ENCODE peak calls at places on chromosomes 12 and 14, in four cellular contexts. One of them, this sample, is unnamed.

GRCh38 chr12:76685246-76685678 is 78.7 kb upstream of the ZDHHC17 start:
- DNase-seq in IMR-90: peak; percentile 55
- DNase-seq in NCI-H2171 treated with DMSO at 0.1 percent for 48 hours: no peak
- DNase-seq in ACHN: no peak
- DNase-seq in this sample: no peak

GRCh38 chr14:59217011-59217410 is 28.5 kb downstream of the DAAM1 start:
- DNase-seq in IMR-90: no peak
- DNase-seq in NCI-H2171 treated with DMSO at 0.1 percent for 48 hours: no peak
- DNase-seq in ACHN: no peak
- DNase-seq in this sample: no peak

GRCh38 chr12:7130791-7131501 is 775 bp downstream of the CLSTN3 start:
- DNase-seq in IMR-90: peak; percentile 52
- DNase-seq in NCI-H2171 treated with DMSO at 0.1 percent for 48 hours: peak; percentile 93
- DNase-seq in ACHN: peak; percentile 71
- DNase-seq in this sample: peak; percentile 42

GRCh38 chr12:109716092-109716479 is 2.5 kb downstream of the FAM222A start:
- DNase-seq in IMR-90: no peak
- DNase-seq in NCI-H2171 treated with DMSO at 0.1 percent for 48 hours: peak; percentile 41
- DNase-seq in ACHN: no peak
- DNase-seq in this sample: no peak

GRCh38 chr14:95504135-95505029 is 12.1 kb downstream of the SYNE3 start:
- DNase-seq in IMR-90: peak; percentile 88
- DNase-seq in NCI-H2171 treated with DMSO at 0.1 percent for 48 hours: no peak
- DNase-seq in ACHN: no peak
- DNase-seq in this sample: peak; percentile 84

GRCh38 chr14:65676361-65677014 is 264.0 kb downstream of the FUT8 start:
- DNase-seq in IMR-90: peak; percentile 3
- DNase-seq in NCI-H2171 treated with DMSO at 0.1 percent for 48 hours: no peak
- DNase-seq in ACHN: no peak
- DNase-seq in this sample: no peak

GRCh38 chr12:30823140-30823669 is 68.5 kb upstream of the CAPRIN2 start:
- DNase-seq in IMR-90: no peak
- DNase-seq in NCI-H2171 treated with DMSO at 0.1 percent for 48 hours: no peak
- DNase-seq in ACHN: no peak
- DNase-seq in this sample: peak; percentile 32

GRCh38 chr12:3272958-3273357 is 195.8 kb downstream of the TSPAN9 start:
- DNase-seq in IMR-90: no peak
- DNase-seq in NCI-H2171 treated with DMSO at 0.1 percent for 48 hours: no peak
- DNase-seq in ACHN: no peak
- DNase-seq in this sample: no peak

GRCh38 chr12:25835385-25835784 is 123.1 kb upstream of the RASSF8 start:
- DNase-seq in IMR-90: no peak
- DNase-seq in NCI-H2171 treated with DMSO at 0.1 percent for 48 hours: no peak
- DNase-seq in ACHN: no peak
- DNase-seq in this sample: no peak

GRCh38 chr14:68444449-68445168 is 348.3 kb downstream of the ZFP36L1 start:
- DNase-seq in IMR-90: peak; percentile 46
- DNase-seq in NCI-H2171 treated with DMSO at 0.1 percent for 48 hours: no peak
- DNase-seq in ACHN: peak; percentile 50
- DNase-seq in this sample: peak; percentile 70

GRCh38 chr12:111413442-111414086 is 7.8 kb downstream of the SH2B3 start:
- DNase-seq in IMR-90: peak; percentile 77
- DNase-seq in NCI-H2171 treated with DMSO at 0.1 percent for 48 hours: no peak
- DNase-seq in ACHN: peak; percentile 79
- DNase-seq in this sample: peak; percentile 92

GRCh38 chr12:1851126-1851791 is 30.9 kb downstream of the LRTM2 start:
- DNase-seq in IMR-90: peak; percentile 56
- DNase-seq in NCI-H2171 treated with DMSO at 0.1 percent for 48 hours: peak; percentile 68
- DNase-seq in ACHN: no peak
- DNase-seq in this sample: peak; percentile 78

GRCh38 chr14:78142994-78143393 is 27.2 kb upstream of the NRXN3 start:
- DNase-seq in IMR-90: no peak
- DNase-seq in NCI-H2171 treated with DMSO at 0.1 percent for 48 hours: no peak
- DNase-seq in ACHN: no peak
- DNase-seq in this sample: peak; percentile 21

GRCh38 chr12:262817-263216 is at the start of gene SLC6A13:
- DNase-seq in IMR-90: no peak
- DNase-seq in NCI-H2171 treated with DMSO at 0.1 percent for 48 hours: no peak
- DNase-seq in ACHN: peak; percentile 75
- DNase-seq in this sample: no peak

GRCh38 chr12:2959194-2959507 is at the start of gene TEAD4:
- DNase-seq in IMR-90: peak; percentile 74
- DNase-seq in NCI-H2171 treated with DMSO at 0.1 percent for 48 hours: peak; percentile 71
- DNase-seq in ACHN: peak; percentile 97
- DNase-seq in this sample: peak; percentile 52

GRCh38 chr12:101592448-101592847 is 2.3 kb upstream of the MYBPC1 start:
- DNase-seq in IMR-90: no peak
- DNase-seq in NCI-H2171 treated with DMSO at 0.1 percent for 48 hours: no peak
- DNase-seq in ACHN: no peak
- DNase-seq in this sample: no peak

GRCh38 chr12:29149691-29150382 is 759 bp downstream of the FAR2 start:
- DNase-seq in IMR-90: no peak
- DNase-seq in NCI-H2171 treated with DMSO at 0.1 percent for 48 hours: peak; percentile 74
- DNase-seq in ACHN: no peak
- DNase-seq in this sample: no peak

GRCh38 chr12:70919597-70920035 is 922 bp downstream of the PTPRR start:
- DNase-seq in IMR-90: no peak
- DNase-seq in NCI-H2171 treated with DMSO at 0.1 percent for 48 hours: no peak
- DNase-seq in ACHN: peak; percentile 37
- DNase-seq in this sample: peak; percentile 28

GRCh38 chr14:61406670-61407069 is 85.3 kb downstream of the PRKCH start:
- DNase-seq in IMR-90: no peak
- DNase-seq in NCI-H2171 treated with DMSO at 0.1 percent for 48 hours: no peak
- DNase-seq in ACHN: no peak
- DNase-seq in this sample: no peak

GRCh38 chr14:73008501-73008900 is 18.4 kb downstream of the ZFYVE1 start:
- DNase-seq in IMR-90: peak; percentile 88
- DNase-seq in NCI-H2171 treated with DMSO at 0.1 percent for 48 hours: peak; percentile 15
- DNase-seq in ACHN: no peak
- DNase-seq in this sample: peak; percentile 61

GRCh38 chr12:111426341-111427185 is 20.8 kb downstream of the SH2B3 start:
- DNase-seq in IMR-90: peak; percentile 50
- DNase-seq in NCI-H2171 treated with DMSO at 0.1 percent for 48 hours: no peak
- DNase-seq in ACHN: no peak
- DNase-seq in this sample: peak; percentile 49

GRCh38 chr14:50109342-50109741 is 7.0 kb downstream of the VCPKMT start:
- DNase-seq in IMR-90: peak; percentile 35
- DNase-seq in NCI-H2171 treated with DMSO at 0.1 percent for 48 hours: peak; percentile 39
- DNase-seq in ACHN: peak; percentile 37
- DNase-seq in this sample: peak; percentile 37

GRCh38 chr14:94640721-94641631 is 28.8 kb downstream of the SERPINA3 start:
- DNase-seq in IMR-90: no peak
- DNase-seq in NCI-H2171 treated with DMSO at 0.1 percent for 48 hours: no peak
- DNase-seq in ACHN: no peak
- DNase-seq in this sample: no peak

GRCh38 chr14:69808919-69809808 is 12.1 kb upstream of the SLC10A1 start:
- DNase-seq in IMR-90: no peak
- DNase-seq in NCI-H2171 treated with DMSO at 0.1 percent for 48 hours: no peak
- DNase-seq in ACHN: no peak
- DNase-seq in this sample: no peak

GRCh38 chr14:42378274-42378673 is 771.6 kb downstream of the LRFN5 start:
- DNase-seq in IMR-90: no peak
- DNase-seq in NCI-H2171 treated with DMSO at 0.1 percent for 48 hours: no peak
- DNase-seq in ACHN: no peak
- DNase-seq in this sample: no peak

GRCh38 chr12:48946206-48946605 is 11.1 kb downstream of the ARF3 start:
- DNase-seq in IMR-90: peak; percentile 72
- DNase-seq in NCI-H2171 treated with DMSO at 0.1 percent for 48 hours: peak; percentile 58
- DNase-seq in ACHN: no peak
- DNase-seq in this sample: no peak

GRCh38 chr12:100544165-100544564 is 29.3 kb upstream of the GAS2L3 start:
- DNase-seq in IMR-90: no peak
- DNase-seq in NCI-H2171 treated with DMSO at 0.1 percent for 48 hours: no peak
- DNase-seq in ACHN: no peak
- DNase-seq in this sample: peak; percentile 7

GRCh38 chr14:66974397-66975025 is 214.7 kb upstream of the GARIN2 start:
- DNase-seq in IMR-90: peak; percentile 4
- DNase-seq in NCI-H2171 treated with DMSO at 0.1 percent for 48 hours: no peak
- DNase-seq in ACHN: peak; percentile 7
- DNase-seq in this sample: peak; percentile 4

GRCh38 chr14:96584199-96584906 is 82.2 kb downstream of the PAPOLA start:
- DNase-seq in IMR-90: no peak
- DNase-seq in NCI-H2171 treated with DMSO at 0.1 percent for 48 hours: peak; percentile 11
- DNase-seq in ACHN: peak; percentile 64
- DNase-seq in this sample: peak; percentile 15

GRCh38 chr12:23550753-23551152 is 398.7 kb downstream of the SOX5 start:
- DNase-seq in IMR-90: no peak
- DNase-seq in NCI-H2171 treated with DMSO at 0.1 percent for 48 hours: no peak
- DNase-seq in ACHN: no peak
- DNase-seq in this sample: no peak